ENCODE peak calls at places on chromosomes 7 and 10, in four cellular contexts. U is hepatocyte, W is cardiac fibroblast, F is kidney. P is an unnamed sample.
A peak's percentile ranks its signal among the peaks of the same experiment; 100 is the strongest.

GRCh38 chr10:60905580-60905979 is 38.4 kb downstream of the RHOBTB1 start:
- DNase-seq in U (no peak), W (peak; percentile 79), F (no peak), P (no peak)

GRCh38 chr10:75940742-75941141 is 509.3 kb downstream of the LRMDA start:
- DNase-seq in U (no peak), W (no peak), F (no peak), P (no peak)

GRCh38 chr7:30984359-30985107 is 20.8 kb downstream of the GHRHR start:
- DNase-seq in U (no peak), W (peak; percentile 63), F (no peak), P (no peak)

GRCh38 chr10:21528452-21529235 is 3.2 kb upstream of the SKIDA1 start:
- DNase-seq in U (no peak), W (no peak), F (no peak), P (no peak)

GRCh38 chr10:119166111-119166500 is 592 bp upstream of the SFXN4 start:
- DNase-seq in U (no peak), W (no peak), F (no peak), P (no peak)

GRCh38 chr7:108467391-108467790 is 11.2 kb upstream of the NRCAM start:
- DNase-seq in U (no peak), W (no peak), F (no peak), P (no peak)

GRCh38 chr7:14836006-14836405 is 66.5 kb downstream of the DGKB start:
- DNase-seq in U (no peak), W (no peak), F (no peak), P (no peak)

GRCh38 chr10:86876748-86877147 is 80.7 kb downstream of the MMRN2 start:
- DNase-seq in U (peak; percentile 15), W (peak; percentile 79), F (no peak), P (peak; percentile 22)

GRCh38 chr7:37439282-37440021 is 9.2 kb downstream of the ELMO1 start:
- DNase-seq in U (no peak), W (no peak), F (no peak), P (no peak)

GRCh38 chr7:107913846-107914245 is 22.9 kb downstream of the DLD start:
- DNase-seq in U (no peak), W (no peak), F (no peak), P (no peak)

DNA sequence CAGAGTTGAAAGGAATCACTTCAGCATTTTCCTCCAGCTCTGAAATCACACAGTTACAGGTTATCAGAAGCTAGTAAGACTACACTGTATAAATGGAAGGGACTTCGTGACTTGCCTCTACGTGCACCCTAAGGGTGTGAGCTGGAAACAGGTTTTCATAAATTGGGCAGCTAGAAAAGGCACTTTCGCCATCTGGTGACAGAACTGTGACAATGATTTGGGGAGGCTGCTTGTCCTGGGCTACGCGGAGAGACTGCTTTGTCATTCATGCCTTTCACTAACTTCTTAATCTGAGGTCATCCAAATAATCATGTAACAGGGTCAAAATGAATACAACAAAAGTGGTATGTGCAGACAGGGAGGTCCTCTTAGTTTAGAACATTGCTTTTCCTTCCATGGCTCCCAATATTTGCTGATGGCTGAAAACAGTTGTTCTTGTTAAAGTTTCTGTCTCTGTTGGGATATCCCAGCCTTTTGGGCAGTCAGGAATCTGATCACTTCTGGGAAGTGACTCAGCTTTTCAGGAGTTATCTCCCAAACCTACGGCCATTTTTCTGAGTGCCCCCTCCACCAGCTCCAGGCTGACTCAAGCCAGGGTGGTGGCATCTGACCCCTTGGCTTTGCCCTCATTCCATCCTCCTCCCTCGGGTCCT is 17.8 kb downstream of the VWC2 start:
- DNase-seq in U (peak; percentile 50), W (no peak), F (no peak), P (no peak)
- TF ChIP-seq CTCF in U (peak; percentile 57), W (no peak), F (peak; percentile 39), P (no peak)

GRCh38 chr7:154844499-154844898 is 158.4 kb downstream of the PAXIP1 start:
- DNase-seq in U (no peak), W (no peak), F (no peak), P (no peak)

GRCh38 chr7:154840086-154840485 is 162.8 kb downstream of the PAXIP1 start:
- DNase-seq in U (no peak), W (no peak), F (no peak), P (no peak)

GRCh38 chr7:154842608-154843007 is 160.3 kb downstream of the PAXIP1 start:
- DNase-seq in U (no peak), W (peak; percentile 4), F (no peak), P (no peak)

GRCh38 chr7:154843670-154844237 is 159.2 kb downstream of the PAXIP1 start:
- DNase-seq in U (no peak), W (no peak), F (no peak), P (no peak)

DNA sequence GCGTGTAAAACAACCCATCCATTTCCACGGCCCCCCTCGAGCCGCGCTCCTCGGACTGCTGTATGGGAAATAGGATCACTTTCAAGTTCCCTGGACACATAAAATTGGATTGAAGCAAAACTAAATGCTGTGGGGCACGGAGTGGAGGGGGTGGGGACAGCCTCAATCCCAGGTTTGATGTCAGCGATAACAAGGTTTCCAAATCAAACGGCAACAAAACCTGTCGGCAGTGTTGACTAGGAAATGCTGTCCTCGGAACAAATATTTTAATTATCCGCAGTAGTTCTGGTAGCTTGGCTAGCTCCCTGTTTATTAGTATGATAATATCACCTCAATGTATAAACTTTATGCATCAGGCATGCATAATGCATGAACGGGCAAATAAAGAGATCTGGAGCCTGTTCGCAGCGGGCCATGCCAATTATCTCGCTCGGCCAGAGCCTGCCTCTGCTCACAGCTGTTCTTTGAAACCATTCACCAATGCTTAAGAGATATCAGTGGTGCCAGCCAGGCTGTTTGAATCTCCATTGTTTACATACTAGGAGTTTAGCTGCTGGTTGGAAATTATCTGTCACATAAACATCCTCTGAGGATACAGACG is 161.1 kb downstream of the PAXIP1 start:
- DNase-seq in U (peak; percentile 44), W (no peak), F (no peak), P (no peak)
- H3K4me3 ChIP-seq in U (no peak overlapping the region), W (no peak overlapping the region), F (no peak overlapping the region), P (no peak overlapping the region)

GRCh38 chr7:77217474-77218185 is 18.0 kb upstream of the FGL2 start:
- DNase-seq in U (no peak), W (peak; percentile 28), F (no peak), P (no peak)
- TF ChIP-seq CTCF in U (no peak), W (no peak), F (no peak), P (no peak)

GRCh38 chr7:106870528-106870927 is 5.4 kb downstream of the PIK3CG start:
- DNase-seq in U (no peak), W (no peak), F (no peak), P (no peak)

GRCh38 chr7:106870983-106871410 is 5.9 kb downstream of the PIK3CG start:
- DNase-seq in U (no peak), W (no peak), F (no peak), P (peak; percentile 17)

GRCh38 chr7:106875508-106875907 is 10.4 kb downstream of the PIK3CG start:
- DNase-seq in U (no peak), W (no peak), F (no peak), P (no peak)

GRCh38 chr7:106871793-106872571 is 6.9 kb downstream of the PIK3CG start:
- DNase-seq in U (no peak), W (no peak), F (no peak), P (no peak)

GRCh38 chr7:106872763-106873162 is 7.7 kb downstream of the PIK3CG start:
- DNase-seq in U (no peak), W (no peak), F (no peak), P (no peak)
- H3K4me3 ChIP-seq in U (no peak overlapping the region), W (no peak overlapping the region), F (no peak overlapping the region), P (no peak overlapping the region)

DNA sequence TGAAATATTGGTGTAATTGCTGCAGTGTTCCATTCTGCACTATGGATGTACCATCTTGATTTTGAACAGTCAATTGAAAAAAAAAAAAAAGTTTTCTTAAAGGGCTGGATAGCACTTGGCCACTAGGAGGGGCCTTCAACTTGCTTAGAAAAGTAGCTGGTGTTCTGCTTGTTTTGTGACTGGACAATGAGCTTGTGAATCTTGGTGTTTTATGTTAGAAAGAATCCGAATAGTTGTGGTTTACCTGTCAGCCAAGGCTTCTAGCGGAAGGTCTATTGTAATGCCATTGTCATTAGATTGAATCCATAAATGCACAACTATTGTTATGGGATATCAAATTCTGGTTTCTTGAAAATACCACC is 77.1 kb downstream of the BMPER start:
- DNase-seq in U (no peak), W (peak; percentile 83), F (no peak), P (peak; percentile 59)
- TF ChIP-seq CTCF in U (peak; percentile 37), W (peak; percentile 83), F (no peak), P (peak; percentile 66)

GRCh38 chr7:73304071-73304470 is 4.6 kb downstream of the NSUN5 start:
- DNase-seq in U (no peak), W (no peak), F (peak; percentile 71), P (no peak)

GRCh38 chr7:73303546-73303945 is 5.1 kb downstream of the NSUN5 start:
- DNase-seq in U (no peak), W (no peak), F (peak; percentile 53), P (no peak)

GRCh38 chr7:73308074-73308664 is 457 bp downstream of the NSUN5 start:
- DNase-seq in U (peak; percentile 36), W (no peak), F (peak; percentile 58), P (no peak)

GRCh38 chr7:73308665-73309214 is at the start of gene NSUN5:
- DNase-seq in U (peak; percentile 88), W (peak; percentile 71), F (peak; percentile 96), P (peak; percentile 31)

DNA sequence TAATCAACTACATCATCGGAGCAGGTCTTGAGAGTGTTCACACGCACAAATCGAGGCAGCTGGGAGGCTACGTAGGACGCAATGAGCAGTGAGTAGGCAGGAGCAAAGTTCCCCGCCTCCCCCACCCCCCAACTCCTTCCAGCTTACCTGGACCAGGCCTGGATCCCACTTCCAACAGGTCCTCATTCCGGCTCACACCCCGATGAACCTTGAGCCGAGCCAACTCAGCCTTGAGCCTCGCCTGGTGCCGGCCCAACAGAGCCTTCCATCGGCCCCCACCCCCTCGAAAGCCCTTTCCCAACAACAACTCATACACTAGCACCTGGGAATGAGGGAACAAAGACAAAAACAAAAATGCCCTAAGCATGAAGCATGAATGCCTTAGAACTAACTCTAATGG is 1.2 kb downstream of the NSUN5 start:
- DNase-seq in U (no peak), W (no peak), F (no peak), P (no peak)
- H3K4me3 ChIP-seq in U (no peak overlapping the region), W (no peak overlapping the region), F (no peak overlapping the region), P (peak overlapping the region; percentile 63)